ENCODE peak calls at places on chromosomes 5 and 9, in eight cellular contexts. Q is brain microvascular endothelial cell; W is HuH-7.5; U is ELF-1; Y is naive B cell; X is aorta; G is amniotic stem cell; F is stimulated activated CD8-positive, alpha-beta memory T cell treated with anti-CD3 and anti-CD28 coated beads, Interleukin-4, amount 100 ng/mL, for 4 hours. Z is an unnamed sample.

GRCh38 chr9:114505187-114506081 is at the start of gene WHRN:
- DNase-seq in F (peak), Y (peak), G (peak), U (peak), X (peak), W (peak), Q (peak), Z (peak)

GRCh38 chr5:56669534-56670483 is 145.5 kb upstream of the MAP3K1 start:
- DNase-seq in X (no peak), Q (no peak), F (no peak), G (no peak), W (no peak), U (peak), Y (peak), Z (no peak)

GRCh38 chr5:73266925-73267775 is 94.2 kb downstream of the TMEM174 start:
- DNase-seq in Q (no peak), G (no peak), Y (no peak), F (no peak), X (no peak), U (no peak), W (no peak), Z (no peak)

GRCh38 chr9:129648092-129648763 is 6.3 kb upstream of the ASB6 start:
- DNase-seq in G (no peak), F (no peak), W (no peak), U (no peak), Y (no peak), X (peak), Q (no peak), Z (no peak)

GRCh38 chr9:28598396-28598795 is 1025.1 kb upstream of the C9orf72 start:
- DNase-seq in F (no peak), X (no peak), U (no peak), G (no peak), W (no peak), Q (no peak), Y (no peak), Z (peak)

GRCh38 chr5:181265092-181265671 is 4.2 kb upstream of the TRIM52 start:
- DNase-seq in G (no peak), X (no peak), Q (no peak), F (no peak), Y (no peak), U (peak), W (no peak), Z (no peak)

GRCh38 chr5:59483971-59484472 is 409.5 kb downstream of the PDE4D start:
- DNase-seq in W (no peak), G (no peak), U (peak), Q (peak), X (no peak), F (no peak), Y (no peak), Z (no peak)

GRCh38 chr9:112361602-112362001 is 18.3 kb upstream of the HSDL2 start:
- DNase-seq in F (no peak), Q (no peak), X (no peak), U (no peak), G (peak), W (no peak), Y (peak), Z (no peak)

GRCh38 chr9:104747245-104747564 is 278 bp upstream of the NIPSNAP3A start:
- DNase-seq in Q (no peak), G (no peak), F (no peak), W (no peak), U (no peak), Y (no peak), X (no peak), Z (no peak)

GRCh38 chr9:136803551-136804508 is 3.9 kb upstream of the RABL6 start:
- DNase-seq in U (no peak), F (no peak), W (no peak), X (peak), Y (no peak), Q (no peak), G (no peak), Z (no peak)

GRCh38 chr5:64229163-64229774 is 63.6 kb downstream of the RNF180 start:
- DNase-seq in G (peak), Q (peak), X (no peak), U (no peak), F (no peak), W (peak), Y (peak), Z (no peak)

GRCh38 chr9:129138476-129139232 is 27.4 kb downstream of the PTPA start:
- DNase-seq in F (no peak), G (peak), U (peak), W (no peak), Q (no peak), X (peak), Y (no peak), Z (no peak)

GRCh38 chr5:33148076-33148501 is 292.7 kb upstream of the TARS1 start:
- DNase-seq in X (no peak), Y (no peak), W (peak), F (no peak), Q (peak), G (peak), U (no peak), Z (no peak)

GRCh38 chr5:111699976-111700375 is 57.0 kb downstream of the NREP start:
- DNase-seq in G (no peak), F (no peak), X (no peak), W (no peak), Y (no peak), Q (no peak), U (no peak), Z (no peak)

GRCh38 chr5:3124410-3124809 is 372.9 kb upstream of the IRX2 start:
- DNase-seq in F (no peak), Y (no peak), W (no peak), X (no peak), U (no peak), G (no peak), Q (no peak), Z (no peak)

GRCh38 chr5:163696270-163696887 is 191.0 kb downstream of the MAT2B start:
- DNase-seq in W (peak), G (peak), X (no peak), U (peak), F (no peak), Q (peak), Y (peak), Z (peak)

GRCh38 chr5:171055881-171056454 is 194.2 kb downstream of the RANBP17 start:
- DNase-seq in X (no peak), G (no peak), F (no peak), Y (no peak), U (no peak), W (no peak), Q (no peak), Z (no peak)

GRCh38 chr5:148844433-148845279 is 18.2 kb downstream of the ADRB2 start:
- DNase-seq in G (no peak), F (no peak), Q (no peak), U (no peak), W (no peak), Y (no peak), X (no peak), Z (no peak)

GRCh38 chr9:99419099-99419498 is 197.0 kb downstream of the SEC61B start:
- DNase-seq in U (no peak), F (no peak), W (no peak), Y (no peak), Q (no peak), G (no peak), X (no peak), Z (no peak)

GRCh38 chr9:126291925-126292324 is 34.7 kb upstream of the MVB12B start:
- DNase-seq in W (no peak), F (no peak), Q (no peak), X (no peak), G (no peak), Y (no peak), U (no peak), Z (no peak)

GRCh38 chr9:88814521-88815101 is 176.7 kb upstream of the S1PR3 start:
- DNase-seq in X (peak), W (no peak), Y (no peak), F (no peak), U (no peak), Q (peak), G (peak), Z (peak)

GRCh38 chr9:131641618-131642495 is 96.5 kb downstream of the PRRT1B start:
- DNase-seq in F (no peak), X (no peak), Q (peak), U (peak), G (no peak), Y (no peak), W (no peak), Z (no peak)

GRCh38 chr9:134205636-134206316 is 41.4 kb upstream of the RNU6ATAC start:
- DNase-seq in Y (no peak), G (no peak), U (no peak), F (no peak), Q (no peak), X (peak), W (no peak), Z (peak)

GRCh38 chr5:16143361-16144049 is 36.1 kb downstream of the MARCHF11 start:
- DNase-seq in Q (no peak), W (no peak), U (no peak), Y (no peak), G (no peak), X (no peak), F (no peak), Z (no peak)

GRCh38 chr5:57128325-57128724 is 45.5 kb upstream of the GPBP1 start:
- DNase-seq in W (no peak), Y (no peak), G (no peak), Q (no peak), U (no peak), F (no peak), X (no peak), Z (no peak)